ENCODE peak calls at places on chromosomes 1 and 21, in four cellular contexts. One of them, this sample, is unnamed. For H3K9me3, the result is how much of the 10 kb centered on the place peaks cover.

GRCh38 chr1:115326419-115326818 is 11.6 kb downstream of the NGF start:
- DNase-seq in prostate gland: no peak
- DNase-seq in cardiac muscle cell: no peak
- DNase-seq in CD8-positive, alpha-beta T cell: no peak
- DNase-seq in this sample: no peak

GRCh38 chr1:203410117-203410900 is 59.4 kb upstream of the FMOD start:
- DNase-seq in prostate gland: no peak
- DNase-seq in cardiac muscle cell: no peak
- DNase-seq in CD8-positive, alpha-beta T cell: no peak
- DNase-seq in this sample: no peak

GRCh38 chr1:62294211-62294610 is 25.0 kb downstream of the KANK4 start:
- DNase-seq in prostate gland: no peak
- DNase-seq in cardiac muscle cell: peak
- DNase-seq in CD8-positive, alpha-beta T cell: no peak
- DNase-seq in this sample: no peak

GRCh38 chr1:172447641-172448040 is 3.8 kb upstream of the PIGC start:
- DNase-seq in prostate gland: peak
- DNase-seq in cardiac muscle cell: peak
- DNase-seq in CD8-positive, alpha-beta T cell: no peak
- DNase-seq in this sample: no peak

GRCh38 chr1:82464362-82464931 is 663.7 kb downstream of the ADGRL2 start:
- DNase-seq in prostate gland: no peak
- DNase-seq in cardiac muscle cell: peak
- DNase-seq in CD8-positive, alpha-beta T cell: no peak
- DNase-seq in this sample: no peak

GRCh38 chr1:22609291-22609690 is 27.1 kb upstream of the C1QA start:
- DNase-seq in prostate gland: no peak
- DNase-seq in cardiac muscle cell: no peak
- DNase-seq in CD8-positive, alpha-beta T cell: no peak
- DNase-seq in this sample: no peak

GRCh38 chr1:179708434-179709195 is 34.5 kb upstream of the FAM163A start:
- DNase-seq in prostate gland: no peak
- DNase-seq in cardiac muscle cell: peak
- DNase-seq in CD8-positive, alpha-beta T cell: no peak
- DNase-seq in this sample: no peak

GRCh38 chr1:222987616-222988015 is 155.4 kb downstream of the TLR5 start:
- DNase-seq in prostate gland: no peak
- DNase-seq in cardiac muscle cell: no peak
- DNase-seq in CD8-positive, alpha-beta T cell: no peak
- DNase-seq in this sample: no peak

GRCh38 chr1:85128296-85128695 is 72.5 kb downstream of the SYDE2 start:
- DNase-seq in prostate gland: no peak
- DNase-seq in cardiac muscle cell: peak
- DNase-seq in CD8-positive, alpha-beta T cell: no peak
- DNase-seq in this sample: no peak

GRCh38 chr1:11134352-11135266 is 34.9 kb upstream of the EXOSC10 start:
- DNase-seq in prostate gland: peak
- DNase-seq in cardiac muscle cell: no peak
- DNase-seq in CD8-positive, alpha-beta T cell: no peak
- DNase-seq in this sample: no peak

GRCh38 chr1:44354268-44354839 is 703 bp downstream of the ERI3 start:
- DNase-seq in prostate gland: peak
- DNase-seq in cardiac muscle cell: peak
- DNase-seq in CD8-positive, alpha-beta T cell: no peak
- DNase-seq in this sample: no peak

GRCh38 chr1:206680279-206680678 is 4.4 kb upstream of the MAPKAPK2 start:
- DNase-seq in prostate gland: no peak
- DNase-seq in cardiac muscle cell: no peak
- DNase-seq in CD8-positive, alpha-beta T cell: no peak
- DNase-seq in this sample: no peak

GRCh38 chr1:230381564-230381963 is 44.6 kb downstream of the PGBD5 start:
- DNase-seq in prostate gland: no peak
- DNase-seq in cardiac muscle cell: no peak
- DNase-seq in CD8-positive, alpha-beta T cell: no peak
- DNase-seq in this sample: no peak

GRCh38 chr1:40305451-40305850 is 11.6 kb downstream of the COL9A2 start:
- DNase-seq in prostate gland: no peak
- DNase-seq in cardiac muscle cell: peak
- DNase-seq in CD8-positive, alpha-beta T cell: no peak
- DNase-seq in this sample: no peak

GRCh38 chr1:44642925-44643324 is 31.4 kb downstream of the TMEM53 start:
- DNase-seq in prostate gland: no peak
- DNase-seq in cardiac muscle cell: no peak
- DNase-seq in CD8-positive, alpha-beta T cell: no peak
- DNase-seq in this sample: no peak

GRCh38 chr1:37808369-37809319 is 636 bp upstream of the YRDC start:
- DNase-seq in prostate gland: peak
- DNase-seq in cardiac muscle cell: peak
- DNase-seq in CD8-positive, alpha-beta T cell: no peak
- DNase-seq in this sample: peak

DNA sequence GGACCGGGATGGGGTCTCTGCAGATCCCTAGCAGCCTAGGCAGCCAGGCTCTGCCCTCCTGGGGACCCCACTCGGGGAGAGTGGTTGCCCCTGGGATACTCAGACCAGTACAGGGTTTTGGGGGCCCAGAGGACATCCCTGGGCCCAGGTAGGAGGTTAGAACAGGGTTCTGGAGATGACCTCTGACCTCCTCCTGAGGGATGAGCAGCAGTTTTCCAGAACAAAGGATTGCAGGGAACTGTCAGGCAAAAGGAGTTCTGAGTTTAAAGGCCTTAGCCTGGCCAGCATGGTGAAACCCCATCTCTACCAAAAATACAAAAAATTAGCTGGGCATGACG is 20.4 kb upstream of the VPS13D start:
- DNase-seq in prostate gland: no peak
- DNase-seq in cardiac muscle cell: no peak
- DNase-seq in CD8-positive, alpha-beta T cell: no peak
- DNase-seq in this sample: no peak
- H3K27ac ChIP-seq in prostate gland: no peak
- H3K27ac ChIP-seq in cardiac muscle cell: no peak
- H3K27ac ChIP-seq in CD8-positive, alpha-beta T cell: no peak
- H3K27ac ChIP-seq in this sample: peak

GRCh38 chr1:169712309-169712631 is 850 bp upstream of the SELL start:
- DNase-seq in prostate gland: no peak
- DNase-seq in cardiac muscle cell: no peak
- DNase-seq in CD8-positive, alpha-beta T cell: no peak
- DNase-seq in this sample: no peak
- H3K4me3 ChIP-seq in prostate gland: no peak
- H3K4me3 ChIP-seq in cardiac muscle cell: no peak
- H3K4me3 ChIP-seq in CD8-positive, alpha-beta T cell: no peak
- H3K4me3 ChIP-seq in this sample: no peak

GRCh38 chr1:4516596-4516995 is 137.8 kb upstream of the AJAP1 start:
- DNase-seq in prostate gland: no peak
- DNase-seq in cardiac muscle cell: no peak
- DNase-seq in CD8-positive, alpha-beta T cell: no peak
- DNase-seq in this sample: no peak
- H3K9me3 ChIP-seq in prostate gland: under half
- H3K9me3 ChIP-seq in cardiac muscle cell: under half
- H3K9me3 ChIP-seq in CD8-positive, alpha-beta T cell: under half
- H3K9me3 ChIP-seq in this sample: under half

GRCh38 chr1:31725134-31725533 is 21.3 kb upstream of the COL16A1 start:
- DNase-seq in prostate gland: no peak
- DNase-seq in cardiac muscle cell: no peak
- DNase-seq in CD8-positive, alpha-beta T cell: no peak
- DNase-seq in this sample: no peak
- H3K27ac ChIP-seq in prostate gland: no peak
- H3K27ac ChIP-seq in cardiac muscle cell: no peak
- H3K27ac ChIP-seq in CD8-positive, alpha-beta T cell: no peak
- H3K27ac ChIP-seq in this sample: no peak

DNA sequence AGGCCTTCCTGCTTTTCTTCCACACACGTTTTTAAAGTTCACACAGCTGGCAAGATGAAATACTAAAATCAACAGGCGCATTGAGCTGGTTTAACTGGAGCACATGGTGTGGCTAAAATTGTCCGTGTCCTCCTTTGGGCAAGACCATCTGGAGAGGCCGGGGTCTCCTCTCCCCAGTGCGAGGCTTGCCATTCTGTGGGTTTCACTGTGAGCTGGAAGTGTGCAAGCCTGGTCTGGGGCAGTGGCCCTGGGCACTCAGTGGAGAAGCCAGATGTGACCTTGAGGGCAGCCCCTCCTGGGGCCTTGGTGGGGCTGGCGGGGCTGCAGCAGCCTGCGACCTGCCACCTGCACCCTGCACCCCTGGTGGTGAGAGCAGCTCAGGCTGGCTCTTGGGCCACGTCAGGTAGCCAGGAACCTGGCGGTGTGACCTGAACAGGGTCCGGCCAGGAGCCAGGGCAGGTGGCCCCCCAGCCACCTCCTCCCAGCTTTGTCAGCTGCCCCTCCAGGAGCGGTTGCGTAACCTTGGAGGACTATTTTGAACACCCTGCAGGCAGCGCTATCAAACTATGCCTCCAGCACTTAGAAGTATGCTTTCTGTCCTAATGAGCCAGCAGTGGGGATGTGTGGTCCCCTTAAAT is 52.4 kb downstream of the SLC37A1 start:
- DNase-seq in prostate gland: no peak
- DNase-seq in cardiac muscle cell: no peak
- DNase-seq in CD8-positive, alpha-beta T cell: no peak
- DNase-seq in this sample: no peak
- H3K4me3 ChIP-seq in prostate gland: no peak
- H3K4me3 ChIP-seq in cardiac muscle cell: no peak
- H3K4me3 ChIP-seq in CD8-positive, alpha-beta T cell: no peak
- H3K4me3 ChIP-seq in this sample: no peak

DNA sequence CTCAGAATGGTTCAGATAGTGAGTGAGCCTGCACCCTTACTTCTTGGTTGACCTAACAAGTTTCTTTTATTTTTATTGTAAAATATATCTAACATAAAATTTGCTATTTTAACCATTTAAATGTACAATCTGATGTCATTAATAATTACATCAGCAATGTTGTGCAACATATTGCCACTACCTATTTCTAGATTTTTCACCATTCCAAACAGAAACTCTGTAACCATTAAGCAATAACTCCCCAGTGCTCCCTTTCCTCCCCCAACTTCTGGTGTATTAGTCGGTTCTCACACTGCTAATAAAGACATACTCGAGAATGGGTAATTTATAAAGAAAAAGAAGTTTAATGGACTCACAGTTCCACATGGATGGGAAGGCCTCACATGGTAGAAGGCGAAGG is 76.2 kb upstream of the TENT5C start:
- DNase-seq in prostate gland: no peak
- DNase-seq in cardiac muscle cell: no peak
- DNase-seq in CD8-positive, alpha-beta T cell: no peak
- DNase-seq in this sample: no peak
- H3K9me3 ChIP-seq in prostate gland: under half
- H3K9me3 ChIP-seq in cardiac muscle cell: under half
- H3K9me3 ChIP-seq in CD8-positive, alpha-beta T cell: under half
- H3K9me3 ChIP-seq in this sample: under half

GRCh38 chr1:59055908-59056719 is 240.8 kb upstream of the FGGY start:
- DNase-seq in prostate gland: no peak
- DNase-seq in cardiac muscle cell: no peak
- DNase-seq in CD8-positive, alpha-beta T cell: no peak
- DNase-seq in this sample: no peak
- H3K27ac ChIP-seq in prostate gland: peak
- H3K27ac ChIP-seq in cardiac muscle cell: no peak
- H3K27ac ChIP-seq in CD8-positive, alpha-beta T cell: no peak
- H3K27ac ChIP-seq in this sample: no peak